ENCODE peak calls at places on chromosomes 2 and 18, in seven cellular contexts. H is ELF-1; O is AML-193; D is NCI-H146; T is stimulated activated CD4-positive, alpha-beta T cell treated with anti-CD3 and anti-CD28 coated beads, TNF-alpha, amount 100 ng/mL, for 1 hour; U is putamen; I is activated CD4-positive, alpha-beta T cell treated with anti-CD3 and anti-CD28 coated beads for 24 hours. L is an unnamed sample.

GRCh38 chr2:47128705-47129104 is 26.4 kb downstream of the STPG4 start:
- DNase-seq in H (no peak), T (no peak), I (no peak), U (no peak), O (no peak), D (no peak), L (no peak)

GRCh38 chr2:72144746-72145657 is 2.7 kb downstream of the CYP26B1 start:
- DNase-seq in I (no peak), U (no peak), T (no peak), O (no peak), D (peak; percentile 77), H (peak; percentile 73), L (peak; percentile 84)

GRCh38 chr2:105873721-105874120 is 129.0 kb downstream of the NCK2 start:
- DNase-seq in T (no peak), D (no peak), U (no peak), I (peak; percentile 50), O (no peak), H (no peak), L (peak; percentile 42)

GRCh38 chr18:427005-427404 is 73.5 kb downstream of the COLEC12 start:
- DNase-seq in U (no peak), I (no peak), O (no peak), T (no peak), D (no peak), H (no peak), L (no peak)

GRCh38 chr2:101124684-101125366 is 26.4 kb downstream of the TBC1D8 start:
- DNase-seq in U (no peak), O (no peak), I (no peak), D (no peak), H (peak; percentile 35), T (no peak), L (no peak)

GRCh38 chr2:96760986-96761832 is 507 bp downstream of the CNNM4 start:
- DNase-seq in I (peak; percentile 58), U (no peak), H (peak; percentile 64), O (peak; percentile 60), D (peak; percentile 67), T (no peak), L (peak; percentile 51)

GRCh38 chr2:44004735-44005602 is 9.2 kb upstream of the LRPPRC start:
- DNase-seq in D (no peak), O (no peak), I (no peak), H (no peak), T (no peak), U (no peak), L (no peak)

GRCh38 chr2:72131916-72132841 is 15.5 kb downstream of the CYP26B1 start:
- DNase-seq in D (no peak), H (peak; percentile 0), O (no peak), U (no peak), I (no peak), T (no peak), L (no peak)

GRCh38 chr2:118709786-118710185 is 137.7 kb downstream of the EN1 start:
- DNase-seq in D (no peak), I (no peak), H (no peak), O (no peak), U (no peak), T (no peak), L (no peak)

GRCh38 chr2:168550670-168551069 is 94.6 kb downstream of the CERS6 start:
- DNase-seq in U (peak; percentile 12), D (peak; percentile 1), T (no peak), H (no peak), O (no peak), I (no peak), L (peak; percentile 23)